ENCODE peak calls at places on chromosomes 13 and 19, in ten cellular contexts. E is fibroblast of villous mesenchyme; C is mesendoderm; J is NCI-H1417; O is 8988T; L is stimulated activated CD4-positive, alpha-beta T cell treated with anti-CD3 and anti-CD28 coated beads, Interleukin-2, amount 100 ng/mL, for 48 hours; D is T-helper 1 cell; K is activated T-cell treated with anti-CD3 and anti-CD28 coated beads for 1 hour; U is astrocyte of the spinal cord; W is LHCN-M2. Q is an unnamed sample.

GRCh38 chr13:31052478-31052877 is 109.2 kb downstream of the HSPH1 start:
- DNase-seq in K (no peak), U (no peak), J (no peak), L (no peak), O (no peak), C (no peak), W (no peak), E (no peak), D (no peak), Q (no peak)

GRCh38 chr13:76925115-76925514 is 23.2 kb upstream of the ACOD1 start:
- DNase-seq in W (no peak), L (no peak), C (no peak), E (no peak), K (no peak), J (no peak), O (no peak), D (no peak), U (no peak), Q (no peak)

GRCh38 chr13:101394597-101394996 is 21.7 kb downstream of the NALCN start:
- DNase-seq in J (no peak), U (no peak), C (no peak), L (no peak), K (no peak), E (no peak), D (no peak), O (no peak), W (no peak), Q (no peak)

GRCh38 chr13:98285317-98285716 is 108.2 kb upstream of the RNF113B start:
- DNase-seq in O (no peak), W (peak; percentile 15), D (no peak), L (no peak), U (no peak), K (no peak), E (no peak), J (peak; percentile 85), C (peak; percentile 82), Q (no peak)

GRCh38 chr13:49563513-49563912 is 21.8 kb downstream of the RCBTB1 start:
- DNase-seq in L (no peak), E (peak; percentile 63), U (no peak), D (no peak), W (no peak), O (no peak), K (no peak), C (no peak), J (no peak), Q (no peak)

GRCh38 chr13:111573362-111573761 is 252.9 kb downstream of the TEX29 start:
- DNase-seq in K (no peak), E (no peak), U (no peak), C (no peak), W (no peak), D (no peak), L (no peak), J (no peak), O (no peak), Q (no peak)

GRCh38 chr19:29320076-29320475 is 107.1 kb upstream of the UQCRFS1 start:
- DNase-seq in E (no peak), W (no peak), U (no peak), K (no peak), O (no peak), C (no peak), D (no peak), L (no peak), J (no peak), Q (no peak)

GRCh38 chr19:52028780-52029123 is 573 bp upstream of the ZNF614 start:
- DNase-seq in O (no peak), K (no peak), D (no peak), U (no peak), L (no peak), E (no peak), J (no peak), C (no peak), W (no peak), Q (no peak)

GRCh38 chr19:16886305-16886880 is 2.4 kb upstream of the F2RL3 start:
- DNase-seq in D (no peak), W (peak; percentile 20), U (no peak), K (no peak), E (peak; percentile 93), C (no peak), J (no peak), O (no peak), L (no peak), Q (peak; percentile 48)

GRCh38 chr13:43473437-43473836 is 313.3 kb downstream of the ENOX1 start:
- DNase-seq in U (no peak), C (peak; percentile 42), J (no peak), K (no peak), W (no peak), O (no peak), E (peak; percentile 11), D (no peak), L (no peak), Q (no peak)

GRCh38 chr13:53112522-53112921 is 83.9 kb downstream of the OLFM4 start:
- DNase-seq in E (no peak), K (no peak), D (no peak), L (no peak), W (no peak), U (no peak), O (no peak), C (no peak), J (peak; percentile 69), Q (no peak)

GRCh38 chr13:23610966-23611486 is 40.8 kb downstream of the TNFRSF19 start:
- DNase-seq in J (no peak), U (peak; percentile 75), O (no peak), C (no peak), W (no peak), D (no peak), K (no peak), L (no peak), E (peak; percentile 35), Q (no peak)

GRCh38 chr19:41351339-41352245 is 2.1 kb downstream of the TGFB1 start:
- DNase-seq in O (peak; percentile 64), W (no peak), D (peak; percentile 78), L (peak; percentile 64), K (peak; percentile 71), C (peak; percentile 63), U (peak; percentile 60), J (peak; percentile 39), E (peak; percentile 71), Q (peak; percentile 19)

Q was measured in NCI-H460.